ENCODE peak calls at places on chromosome 11, in six cellular contexts. I is H1, U is HCT116, Q is SK-N-SH, H is HepG2, R is A549. S is an unnamed sample.

GRCh38 chr11:130888790-130889189 is 27.5 kb downstream of the SNX19 start:
- DNase-seq in I (no peak), R (no peak), U (no peak), Q (no peak), H (no peak), S (no peak)

GRCh38 chr11:71369411-71369810 is 78.8 kb downstream of the DHCR7 start:
- DNase-seq in R (no peak), U (no peak), I (no peak), H (no peak), Q (no peak), S (no peak)

GRCh38 chr11:101555366-101555765 is 28.4 kb downstream of the TRPC6 start:
- DNase-seq in Q (no peak), H (no peak), I (no peak), R (no peak), U (no peak), S (no peak)

GRCh38 chr11:84437129-84438123 is 1151.3 kb upstream of the CCDC90B start:
- DNase-seq in H (peak; percentile 14), I (peak; percentile 80), R (no peak), U (no peak), Q (no peak), S (no peak)

GRCh38 chr11:71383461-71383860 is 64.7 kb downstream of the DHCR7 start:
- DNase-seq in U (no peak), R (no peak), Q (no peak), I (no peak), H (no peak), S (no peak)

GRCh38 chr11:14275081-14275480 is 83.9 kb downstream of the RRAS2 start:
- DNase-seq in H (no peak), Q (no peak), U (no peak), I (no peak), R (no peak), S (no peak)

GRCh38 chr11:125132586-125132985 is 21.2 kb upstream of the TMEM218 start:
- DNase-seq in U (no peak), H (no peak), Q (no peak), I (no peak), R (no peak), S (no peak)

GRCh38 chr11:74035264-74035663 is 26.4 kb upstream of the UCP3 start:
- DNase-seq in I (no peak), R (no peak), Q (no peak), H (no peak), U (no peak), S (no peak)

GRCh38 chr11:2383823-2384722 is 7.0 kb downstream of the CD81 start:
- DNase-seq in R (no peak), H (no peak), U (no peak), Q (no peak), I (no peak), S (no peak)

GRCh38 chr11:125091247-125091876 is 20.1 kb downstream of the TMEM218 start:
- DNase-seq in R (peak; percentile 33), Q (peak; percentile 90), U (no peak), I (peak; percentile 41), H (peak; percentile 47), S (peak; percentile 69)

GRCh38 chr11:64916040-64916847 is 765 bp downstream of the ATG2A start:
- DNase-seq in Q (peak; percentile 70), H (peak; percentile 55), I (no peak), R (peak; percentile 65), U (no peak), S (peak; percentile 69)

GRCh38 chr11:99693941-99694492 is 673.3 kb downstream of the CNTN5 start:
- DNase-seq in I (no peak), U (no peak), R (peak; percentile 8), Q (no peak), H (peak; percentile 3), S (no peak)

GRCh38 chr11:47551086-47551485 is 1.8 kb downstream of the CELF1 start:
- DNase-seq in Q (peak; percentile 37), U (no peak), I (no peak), R (peak; percentile 45), H (peak; percentile 57), S (peak; percentile 62)

GRCh38 chr11:15276616-15277015 is 161.9 kb downstream of the INSC start:
- DNase-seq in U (peak; percentile 4), H (no peak), Q (peak; percentile 42), I (no peak), R (no peak), S (peak; percentile 4)

DNA sequence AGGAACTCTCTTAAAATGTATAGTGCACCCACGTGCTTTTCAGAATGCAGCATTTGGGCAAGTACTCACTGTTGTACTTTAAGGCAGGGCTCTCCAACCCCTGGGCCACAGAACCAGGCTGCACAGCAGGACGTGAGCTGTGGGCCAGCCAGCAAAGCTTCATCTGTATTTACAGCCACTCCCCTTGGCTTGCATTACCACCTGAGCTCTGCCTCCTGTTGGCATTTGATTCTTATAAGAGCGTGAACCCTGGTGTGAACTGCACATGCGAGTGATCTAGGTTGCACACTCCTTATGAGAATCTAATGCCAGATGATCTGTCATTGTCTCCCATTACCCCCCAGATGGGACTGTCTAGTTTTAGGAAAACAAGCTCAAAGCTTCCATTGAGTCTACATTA is 3.0 kb downstream of the C11orf58 start:
- DNase-seq in I (no peak), U (no peak), H (no peak), Q (no peak), R (no peak), S (no peak)
- TF ChIP-seq MAX in I (no peak), U (no peak), H (no peak), Q (no peak), R (no peak), S (no peak)

DNA sequence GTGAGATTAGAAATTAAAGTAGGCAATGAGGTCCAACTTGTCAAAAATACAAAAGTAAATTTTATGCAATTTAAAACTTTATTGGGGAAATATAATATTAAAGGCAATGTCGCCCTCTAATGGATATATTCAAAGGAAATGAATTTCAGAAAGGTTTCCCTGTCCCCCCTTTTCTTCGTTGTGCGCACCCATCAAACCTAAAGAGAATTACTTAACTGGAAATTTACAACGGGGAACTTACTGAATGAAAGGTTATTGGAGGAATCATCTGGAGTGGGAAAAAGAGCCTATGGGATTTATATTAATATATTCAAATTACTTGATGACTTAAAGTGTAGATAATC is 1.7 kb upstream of the ABTB2 start:
- DNase-seq in H (no peak), U (peak; percentile 21), I (no peak), R (no peak), Q (peak; percentile 49), S (no peak)
- TF ChIP-seq CTCF in H (no peak), U (peak; percentile 90), I (no peak), R (peak; percentile 40), Q (no peak), S (no peak)

GRCh38 chr11:120125005-120125404 is 12.9 kb downstream of the TRIM29 start:
- DNase-seq in I (no peak), H (peak; percentile 37), U (peak; percentile 38), R (peak; percentile 31), Q (no peak), S (peak; percentile 46)
- TF ChIP-seq MAX in I (no peak), H (no peak), U (no peak), R (no peak), Q (no peak), S (no peak)

GRCh38 chr11:95821640-95822039 is 31.3 kb downstream of the CEP57 start:
- DNase-seq in I (no peak), H (no peak), R (no peak), U (no peak), Q (no peak), S (no peak)
- TF ChIP-seq CTCF in I (no peak), H (no peak), R (no peak), U (no peak), Q (no peak), S (no peak)

DNA sequence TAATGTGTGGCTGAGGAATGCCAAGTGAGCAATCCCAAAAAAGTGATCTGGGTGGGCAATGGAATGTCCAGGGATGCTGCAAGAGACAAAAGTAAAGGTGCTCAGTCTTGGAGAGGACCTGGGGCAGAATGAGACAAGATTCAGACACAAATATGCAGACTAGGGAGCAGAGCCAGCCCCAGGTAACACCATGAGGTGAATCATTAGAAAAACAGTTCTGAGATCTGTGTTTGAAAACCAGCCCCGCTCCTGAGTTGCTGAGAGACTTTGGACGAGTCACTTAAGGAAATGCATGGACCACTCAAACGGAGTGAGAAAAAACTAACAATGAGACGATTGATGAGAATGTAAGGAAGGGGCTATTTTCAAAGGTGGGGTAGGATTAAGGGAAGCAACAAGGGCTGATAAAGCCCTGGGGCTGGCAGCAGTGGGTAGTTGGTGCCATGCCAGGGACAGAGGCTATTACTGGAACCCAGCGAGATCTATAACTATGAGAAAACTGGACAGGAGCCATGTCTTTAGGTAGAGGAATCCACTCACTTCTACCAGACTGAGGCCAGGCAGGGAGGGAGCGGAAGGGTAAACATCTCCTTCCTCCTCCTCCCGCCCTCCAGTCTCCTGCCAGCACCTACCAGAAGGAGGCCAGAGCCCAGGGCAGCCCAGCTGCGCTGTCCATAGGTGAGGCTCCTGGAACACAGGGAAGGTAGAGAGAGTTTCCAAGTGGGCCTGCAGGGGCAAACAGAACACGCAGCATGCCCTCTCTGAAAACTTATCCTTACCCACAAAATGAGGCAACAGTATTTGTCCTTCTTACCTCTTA is 130.4 kb upstream of the TEAD1 start:
- DNase-seq in Q (no peak), R (no peak), I (no peak), U (no peak), H (no peak), S (no peak)
- TF ChIP-seq MAX in Q (no peak), R (no peak), I (no peak), U (no peak), H (no peak), S (no peak)

S was measured in NB4.